ENCODE peak calls at places on chromosome 7, in eight cellular contexts. One of them, this sample, is unnamed.

GRCh38 chr7:100685049-100685605 is 8.9 kb downstream of the GIGYF1 start:
- DNase-seq in T-helper 2 cell: no peak
- DNase-seq in stimulated activated CD4-positive, alpha-beta T cell treated with anti-CD3 and anti-CD28 coated beads, Interleukin-4, amount 100 ng/mL, for 4 hours: no peak
- DNase-seq in PC-9: no peak
- DNase-seq in activated CD8-positive, alpha-beta memory T cell treated with anti-CD3 and anti-CD28 coated beads for 48 hours: no peak
- DNase-seq in NAMALWA: no peak
- DNase-seq in dorsolateral prefrontal cortex: no peak
- DNase-seq in Calu3: no peak
- DNase-seq in this sample: peak

GRCh38 chr7:36977878-36978277 is 253.6 kb upstream of the AOAH start:
- DNase-seq in Calu3: no peak
- DNase-seq in dorsolateral prefrontal cortex: no peak
- DNase-seq in NAMALWA: no peak
- DNase-seq in stimulated activated CD4-positive, alpha-beta T cell treated with anti-CD3 and anti-CD28 coated beads, Interleukin-4, amount 100 ng/mL, for 4 hours: no peak
- DNase-seq in PC-9: no peak
- DNase-seq in T-helper 2 cell: no peak
- DNase-seq in activated CD8-positive, alpha-beta memory T cell treated with anti-CD3 and anti-CD28 coated beads for 48 hours: no peak
- DNase-seq in this sample: no peak

GRCh38 chr7:71332226-71332625 is 200.3 kb downstream of the GALNT17 start:
- DNase-seq in stimulated activated CD4-positive, alpha-beta T cell treated with anti-CD3 and anti-CD28 coated beads, Interleukin-4, amount 100 ng/mL, for 4 hours: no peak
- DNase-seq in Calu3: no peak
- DNase-seq in dorsolateral prefrontal cortex: no peak
- DNase-seq in activated CD8-positive, alpha-beta memory T cell treated with anti-CD3 and anti-CD28 coated beads for 48 hours: no peak
- DNase-seq in NAMALWA: no peak
- DNase-seq in T-helper 2 cell: no peak
- DNase-seq in PC-9: no peak
- DNase-seq in this sample: no peak

GRCh38 chr7:129502708-129503685 is 666 bp downstream of the SMKR1 start:
- DNase-seq in T-helper 2 cell: no peak
- DNase-seq in NAMALWA: no peak
- DNase-seq in activated CD8-positive, alpha-beta memory T cell treated with anti-CD3 and anti-CD28 coated beads for 48 hours: no peak
- DNase-seq in stimulated activated CD4-positive, alpha-beta T cell treated with anti-CD3 and anti-CD28 coated beads, Interleukin-4, amount 100 ng/mL, for 4 hours: no peak
- DNase-seq in Calu3: no peak
- DNase-seq in dorsolateral prefrontal cortex: no peak
- DNase-seq in PC-9: no peak
- DNase-seq in this sample: peak

GRCh38 chr7:157771-158251 is 34.6 kb upstream of the FAM20C start:
- DNase-seq in Calu3: no peak
- DNase-seq in stimulated activated CD4-positive, alpha-beta T cell treated with anti-CD3 and anti-CD28 coated beads, Interleukin-4, amount 100 ng/mL, for 4 hours: no peak
- DNase-seq in dorsolateral prefrontal cortex: no peak
- DNase-seq in T-helper 2 cell: no peak
- DNase-seq in NAMALWA: no peak
- DNase-seq in activated CD8-positive, alpha-beta memory T cell treated with anti-CD3 and anti-CD28 coated beads for 48 hours: no peak
- DNase-seq in PC-9: no peak
- DNase-seq in this sample: no peak

GRCh38 chr7:92831716-92832622 is 4.4 kb downstream of the CDK6 start:
- DNase-seq in NAMALWA: no peak
- DNase-seq in Calu3: peak
- DNase-seq in activated CD8-positive, alpha-beta memory T cell treated with anti-CD3 and anti-CD28 coated beads for 48 hours: no peak
- DNase-seq in T-helper 2 cell: peak
- DNase-seq in PC-9: peak
- DNase-seq in stimulated activated CD4-positive, alpha-beta T cell treated with anti-CD3 and anti-CD28 coated beads, Interleukin-4, amount 100 ng/mL, for 4 hours: no peak
- DNase-seq in dorsolateral prefrontal cortex: no peak
- DNase-seq in this sample: no peak

GRCh38 chr7:2909471-2910039 is 65.4 kb upstream of the GNA12 start:
- DNase-seq in Calu3: no peak
- DNase-seq in activated CD8-positive, alpha-beta memory T cell treated with anti-CD3 and anti-CD28 coated beads for 48 hours: no peak
- DNase-seq in dorsolateral prefrontal cortex: no peak
- DNase-seq in T-helper 2 cell: no peak
- DNase-seq in PC-9: no peak
- DNase-seq in stimulated activated CD4-positive, alpha-beta T cell treated with anti-CD3 and anti-CD28 coated beads, Interleukin-4, amount 100 ng/mL, for 4 hours: no peak
- DNase-seq in NAMALWA: no peak
- DNase-seq in this sample: no peak

GRCh38 chr7:129363-130221 is 62.8 kb upstream of the FAM20C start:
- DNase-seq in PC-9: no peak
- DNase-seq in dorsolateral prefrontal cortex: no peak
- DNase-seq in T-helper 2 cell: no peak
- DNase-seq in Calu3: no peak
- DNase-seq in activated CD8-positive, alpha-beta memory T cell treated with anti-CD3 and anti-CD28 coated beads for 48 hours: no peak
- DNase-seq in stimulated activated CD4-positive, alpha-beta T cell treated with anti-CD3 and anti-CD28 coated beads, Interleukin-4, amount 100 ng/mL, for 4 hours: no peak
- DNase-seq in NAMALWA: no peak
- DNase-seq in this sample: no peak

GRCh38 chr7:137987011-137987334 is 14.9 kb downstream of the CREB3L2 start:
- DNase-seq in T-helper 2 cell: no peak
- DNase-seq in stimulated activated CD4-positive, alpha-beta T cell treated with anti-CD3 and anti-CD28 coated beads, Interleukin-4, amount 100 ng/mL, for 4 hours: no peak
- DNase-seq in dorsolateral prefrontal cortex: no peak
- DNase-seq in PC-9: no peak
- DNase-seq in activated CD8-positive, alpha-beta memory T cell treated with anti-CD3 and anti-CD28 coated beads for 48 hours: no peak
- DNase-seq in Calu3: no peak
- DNase-seq in NAMALWA: no peak
- DNase-seq in this sample: no peak

GRCh38 chr7:142782922-142783900 is 12.4 kb downstream of the PRSS2 start:
- DNase-seq in dorsolateral prefrontal cortex: peak
- DNase-seq in NAMALWA: peak
- DNase-seq in activated CD8-positive, alpha-beta memory T cell treated with anti-CD3 and anti-CD28 coated beads for 48 hours: no peak
- DNase-seq in stimulated activated CD4-positive, alpha-beta T cell treated with anti-CD3 and anti-CD28 coated beads, Interleukin-4, amount 100 ng/mL, for 4 hours: peak
- DNase-seq in Calu3: peak
- DNase-seq in T-helper 2 cell: peak
- DNase-seq in PC-9: peak
- DNase-seq in this sample: peak

GRCh38 chr7:158296798-158297104 is 290.9 kb downstream of the PTPRN2 start:
- DNase-seq in PC-9: no peak
- DNase-seq in NAMALWA: no peak
- DNase-seq in T-helper 2 cell: no peak
- DNase-seq in Calu3: no peak
- DNase-seq in dorsolateral prefrontal cortex: no peak
- DNase-seq in activated CD8-positive, alpha-beta memory T cell treated with anti-CD3 and anti-CD28 coated beads for 48 hours: no peak
- DNase-seq in stimulated activated CD4-positive, alpha-beta T cell treated with anti-CD3 and anti-CD28 coated beads, Interleukin-4, amount 100 ng/mL, for 4 hours: no peak
- DNase-seq in this sample: no peak

GRCh38 chr7:99848420-99849216 is 20.8 kb downstream of the CYP3A43 start:
- DNase-seq in dorsolateral prefrontal cortex: no peak
- DNase-seq in T-helper 2 cell: no peak
- DNase-seq in stimulated activated CD4-positive, alpha-beta T cell treated with anti-CD3 and anti-CD28 coated beads, Interleukin-4, amount 100 ng/mL, for 4 hours: no peak
- DNase-seq in activated CD8-positive, alpha-beta memory T cell treated with anti-CD3 and anti-CD28 coated beads for 48 hours: no peak
- DNase-seq in NAMALWA: no peak
- DNase-seq in PC-9: no peak
- DNase-seq in Calu3: no peak
- DNase-seq in this sample: no peak

GRCh38 chr7:28882896-28883470 is 75.1 kb downstream of the TRIL start:
- DNase-seq in dorsolateral prefrontal cortex: no peak
- DNase-seq in Calu3: no peak
- DNase-seq in stimulated activated CD4-positive, alpha-beta T cell treated with anti-CD3 and anti-CD28 coated beads, Interleukin-4, amount 100 ng/mL, for 4 hours: no peak
- DNase-seq in PC-9: no peak
- DNase-seq in activated CD8-positive, alpha-beta memory T cell treated with anti-CD3 and anti-CD28 coated beads for 48 hours: no peak
- DNase-seq in T-helper 2 cell: no peak
- DNase-seq in NAMALWA: no peak
- DNase-seq in this sample: no peak

GRCh38 chr7:150958603-150959002 is 19.5 kb downstream of the KCNH2 start:
- DNase-seq in PC-9: no peak
- DNase-seq in NAMALWA: no peak
- DNase-seq in Calu3: no peak
- DNase-seq in stimulated activated CD4-positive, alpha-beta T cell treated with anti-CD3 and anti-CD28 coated beads, Interleukin-4, amount 100 ng/mL, for 4 hours: no peak
- DNase-seq in activated CD8-positive, alpha-beta memory T cell treated with anti-CD3 and anti-CD28 coated beads for 48 hours: no peak
- DNase-seq in dorsolateral prefrontal cortex: no peak
- DNase-seq in T-helper 2 cell: no peak
- DNase-seq in this sample: no peak

GRCh38 chr7:40810274-40810673 is 675.5 kb downstream of the SUGCT start:
- DNase-seq in T-helper 2 cell: no peak
- DNase-seq in Calu3: no peak
- DNase-seq in NAMALWA: peak
- DNase-seq in dorsolateral prefrontal cortex: no peak
- DNase-seq in activated CD8-positive, alpha-beta memory T cell treated with anti-CD3 and anti-CD28 coated beads for 48 hours: no peak
- DNase-seq in stimulated activated CD4-positive, alpha-beta T cell treated with anti-CD3 and anti-CD28 coated beads, Interleukin-4, amount 100 ng/mL, for 4 hours: no peak
- DNase-seq in PC-9: no peak
- DNase-seq in this sample: no peak

GRCh38 chr7:15684834-15685233 is 1.6 kb downstream of the MEOX2 start:
- DNase-seq in NAMALWA: no peak
- DNase-seq in PC-9: no peak
- DNase-seq in T-helper 2 cell: no peak
- DNase-seq in Calu3: peak
- DNase-seq in activated CD8-positive, alpha-beta memory T cell treated with anti-CD3 and anti-CD28 coated beads for 48 hours: no peak
- DNase-seq in stimulated activated CD4-positive, alpha-beta T cell treated with anti-CD3 and anti-CD28 coated beads, Interleukin-4, amount 100 ng/mL, for 4 hours: no peak
- DNase-seq in dorsolateral prefrontal cortex: no peak
- DNase-seq in this sample: no peak

GRCh38 chr7:142414915-142415314 is 157.1 kb upstream of the PRSS58 start:
- DNase-seq in dorsolateral prefrontal cortex: no peak
- DNase-seq in PC-9: no peak
- DNase-seq in stimulated activated CD4-positive, alpha-beta T cell treated with anti-CD3 and anti-CD28 coated beads, Interleukin-4, amount 100 ng/mL, for 4 hours: no peak
- DNase-seq in NAMALWA: no peak
- DNase-seq in T-helper 2 cell: no peak
- DNase-seq in Calu3: no peak
- DNase-seq in activated CD8-positive, alpha-beta memory T cell treated with anti-CD3 and anti-CD28 coated beads for 48 hours: no peak
- DNase-seq in this sample: no peak

GRCh38 chr7:46786995-46787394 is 794.9 kb downstream of the TNS3 start:
- DNase-seq in stimulated activated CD4-positive, alpha-beta T cell treated with anti-CD3 and anti-CD28 coated beads, Interleukin-4, amount 100 ng/mL, for 4 hours: no peak
- DNase-seq in NAMALWA: no peak
- DNase-seq in PC-9: peak
- DNase-seq in dorsolateral prefrontal cortex: no peak
- DNase-seq in activated CD8-positive, alpha-beta memory T cell treated with anti-CD3 and anti-CD28 coated beads for 48 hours: no peak
- DNase-seq in T-helper 2 cell: no peak
- DNase-seq in Calu3: no peak
- DNase-seq in this sample: no peak

GRCh38 chr7:25831901-25832411 is 320.0 kb upstream of the NFE2L3 start:
- DNase-seq in stimulated activated CD4-positive, alpha-beta T cell treated with anti-CD3 and anti-CD28 coated beads, Interleukin-4, amount 100 ng/mL, for 4 hours: no peak
- DNase-seq in activated CD8-positive, alpha-beta memory T cell treated with anti-CD3 and anti-CD28 coated beads for 48 hours: no peak
- DNase-seq in T-helper 2 cell: no peak
- DNase-seq in dorsolateral prefrontal cortex: no peak
- DNase-seq in NAMALWA: no peak
- DNase-seq in PC-9: no peak
- DNase-seq in Calu3: no peak
- DNase-seq in this sample: no peak

GRCh38 chr7:137169282-137169698 is 174.2 kb downstream of the PTN start:
- DNase-seq in activated CD8-positive, alpha-beta memory T cell treated with anti-CD3 and anti-CD28 coated beads for 48 hours: no peak
- DNase-seq in NAMALWA: peak
- DNase-seq in stimulated activated CD4-positive, alpha-beta T cell treated with anti-CD3 and anti-CD28 coated beads, Interleukin-4, amount 100 ng/mL, for 4 hours: no peak
- DNase-seq in T-helper 2 cell: no peak
- DNase-seq in dorsolateral prefrontal cortex: peak
- DNase-seq in PC-9: no peak
- DNase-seq in Calu3: peak
- DNase-seq in this sample: no peak

GRCh38 chr7:129054438-129055293 is at the start of gene TNPO3:
- DNase-seq in PC-9: peak
- DNase-seq in NAMALWA: peak
- DNase-seq in stimulated activated CD4-positive, alpha-beta T cell treated with anti-CD3 and anti-CD28 coated beads, Interleukin-4, amount 100 ng/mL, for 4 hours: peak
- DNase-seq in Calu3: peak
- DNase-seq in dorsolateral prefrontal cortex: peak
- DNase-seq in activated CD8-positive, alpha-beta memory T cell treated with anti-CD3 and anti-CD28 coated beads for 48 hours: peak
- DNase-seq in T-helper 2 cell: peak
- DNase-seq in this sample: peak

GRCh38 chr7:47225387-47226170 is 356.3 kb downstream of the TNS3 start:
- DNase-seq in NAMALWA: peak
- DNase-seq in dorsolateral prefrontal cortex: no peak
- DNase-seq in T-helper 2 cell: no peak
- DNase-seq in stimulated activated CD4-positive, alpha-beta T cell treated with anti-CD3 and anti-CD28 coated beads, Interleukin-4, amount 100 ng/mL, for 4 hours: no peak
- DNase-seq in activated CD8-positive, alpha-beta memory T cell treated with anti-CD3 and anti-CD28 coated beads for 48 hours: no peak
- DNase-seq in Calu3: no peak
- DNase-seq in PC-9: no peak
- DNase-seq in this sample: peak

GRCh38 chr7:51035696-51036095 is 253.0 kb upstream of the GRB10 start:
- DNase-seq in T-helper 2 cell: no peak
- DNase-seq in Calu3: no peak
- DNase-seq in dorsolateral prefrontal cortex: no peak
- DNase-seq in activated CD8-positive, alpha-beta memory T cell treated with anti-CD3 and anti-CD28 coated beads for 48 hours: no peak
- DNase-seq in PC-9: no peak
- DNase-seq in NAMALWA: no peak
- DNase-seq in stimulated activated CD4-positive, alpha-beta T cell treated with anti-CD3 and anti-CD28 coated beads, Interleukin-4, amount 100 ng/mL, for 4 hours: no peak
- DNase-seq in this sample: no peak

GRCh38 chr7:41193738-41194287 is 509.1 kb downstream of the INHBA start:
- DNase-seq in activated CD8-positive, alpha-beta memory T cell treated with anti-CD3 and anti-CD28 coated beads for 48 hours: no peak
- DNase-seq in stimulated activated CD4-positive, alpha-beta T cell treated with anti-CD3 and anti-CD28 coated beads, Interleukin-4, amount 100 ng/mL, for 4 hours: no peak
- DNase-seq in dorsolateral prefrontal cortex: no peak
- DNase-seq in NAMALWA: no peak
- DNase-seq in PC-9: no peak
- DNase-seq in T-helper 2 cell: no peak
- DNase-seq in Calu3: no peak
- DNase-seq in this sample: no peak